ENCODE peak calls at places on chromosomes 3 and 15, in nine cellular contexts. S is breast epithelium, L is transverse colon, K is HCT116, F is vagina, J is suprapubic skin, G is upper lobe of left lung, B is stomach, I is spleen. O is an unnamed sample. For H3K9me3, the result is how much of the 10 kb centered on the place peaks cover.

GRCh38 chr3:52401551-52401950 is 43.4 kb downstream of the SEMA3G start:
- DNase-seq in F (no peak), B (no peak), K (no peak), J (no peak), I (peak), L (no peak), G (no peak), S (no peak), O (no peak)

GRCh38 chr3:171065732-171066131 is 39.2 kb upstream of the SLC2A2 start:
- DNase-seq in S (no peak), G (no peak), I (no peak), J (no peak), B (no peak), F (no peak), L (no peak), K (no peak), O (no peak)

GRCh38 chr15:32089851-32090359 is 59.6 kb downstream of the CHRNA7 start:
- DNase-seq in I (no peak), F (no peak), K (no peak), G (no peak), J (no peak), S (no peak), B (no peak), L (no peak), O (no peak)

GRCh38 chr3:167731393-167731792 is 3.3 kb downstream of the PDCD10 start:
- DNase-seq in S (no peak), L (no peak), F (no peak), I (no peak), G (no peak), K (no peak), J (no peak), B (no peak), O (no peak)

GRCh38 chr3:17302774-17303173 is 418.0 kb downstream of the PLCL2 start:
- DNase-seq in L (no peak), F (no peak), K (no peak), J (no peak), I (no peak), S (no peak), B (no peak), G (no peak), O (no peak)

GRCh38 chr3:59796486-59796885 is 746.7 kb upstream of the CFAP20DC start:
- DNase-seq in G (no peak), K (no peak), J (no peak), I (no peak), L (no peak), B (no peak), F (no peak), S (no peak), O (no peak)

GRCh38 chr3:133007601-133008000 is 30.6 kb upstream of the TMEM108 start:
- DNase-seq in K (no peak), J (no peak), B (no peak), I (no peak), F (no peak), G (no peak), S (no peak), L (no peak), O (no peak)

GRCh38 chr3:186160691-186161243 is 51.9 kb upstream of the ETV5 start:
- DNase-seq in J (peak), F (peak), I (no peak), S (no peak), B (no peak), G (no peak), L (no peak), K (no peak), O (no peak)

GRCh38 chr3:42547401-42547945 is 34.3 kb downstream of the SEC22C start:
- DNase-seq in J (peak), K (peak), L (peak), G (peak), F (no peak), I (peak), S (peak), B (peak), O (peak)

GRCh38 chr3:186746008-186746407 is 28.8 kb downstream of the KNG1 start:
- DNase-seq in B (peak), S (no peak), G (no peak), F (no peak), L (peak), K (peak), J (no peak), I (no peak), O (no peak)

GRCh38 chr3:48047841-48048456 is 31.7 kb upstream of the MAP4 start:
- DNase-seq in J (no peak), F (no peak), L (no peak), S (no peak), I (no peak), K (no peak), G (no peak), B (no peak), O (no peak)

GRCh38 chr15:25170113-25170731 is 215.4 kb downstream of the SNRPN start:
- DNase-seq in F (no peak), J (no peak), I (peak), L (no peak), K (no peak), S (peak), B (peak), G (peak), O (peak)
- H3K9me3 ChIP-seq in F (under half), J (under half), I (under half), L (under half), K (under half), S (half or more), B (half or more), G (under half), O (under half)

GRCh38 chr3:146636881-146637280 is 31.7 kb upstream of the PLSCR5 start:
- DNase-seq in K (no peak), I (no peak), B (no peak), F (no peak), S (no peak), G (no peak), L (no peak), J (no peak), O (no peak)
- TF ChIP-seq POLR2AphosphoS5 in K (no peak), I (no peak), B (no peak), F (no peak), S (no peak), G (no peak), L (no peak), J (no peak), O (no peak)

DNA sequence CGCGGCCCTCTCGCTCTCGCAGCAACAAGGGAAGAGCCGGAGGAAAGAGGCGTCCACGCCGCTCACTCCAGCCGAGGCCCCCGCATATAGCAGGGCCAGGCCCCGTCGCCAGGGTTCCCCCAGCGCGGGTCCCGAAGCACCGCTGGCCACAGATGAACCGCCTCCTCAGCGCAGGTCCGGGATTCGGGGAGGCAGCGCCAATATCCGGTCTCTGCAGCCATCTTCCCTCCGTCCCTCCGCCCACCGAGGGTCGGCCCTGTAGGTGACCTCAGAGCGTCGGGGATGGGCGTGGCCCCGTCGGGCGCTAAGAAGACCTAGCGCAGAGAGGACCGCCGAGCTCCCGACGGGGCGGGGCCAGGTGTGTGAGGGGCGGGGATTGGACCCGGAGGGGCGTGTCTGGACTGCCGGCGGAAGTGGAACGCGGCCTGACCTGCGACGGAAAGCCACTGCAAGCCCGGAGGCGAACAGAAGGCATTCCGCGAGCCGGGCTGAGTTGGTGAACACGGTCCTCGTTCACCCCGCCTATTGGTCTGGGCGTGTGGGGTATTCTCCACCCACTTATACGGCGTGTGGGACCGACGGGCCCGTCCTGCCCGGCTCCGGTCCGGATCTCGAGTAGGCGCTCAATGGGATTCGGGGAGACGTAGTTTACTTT is 26.8 kb upstream of the MTHFS start:
- DNase-seq in I (peak), B (peak), J (peak), L (peak), G (peak), K (peak), F (no peak), S (peak), O (peak)
- H3K9me3 ChIP-seq in I (under half), B (under half), J (under half), L (under half), G (under half), K (under half), F (under half), S (under half), O (under half)

GRCh38 chr15:101322016-101322695 is 27.1 kb upstream of the SNRPA1 start:
- DNase-seq in B (no peak), G (no peak), L (no peak), F (no peak), I (no peak), K (no peak), S (no peak), J (no peak), O (no peak)

GRCh38 chr15:101318147-101318809 is 23.2 kb upstream of the SNRPA1 start:
- DNase-seq in G (no peak), S (peak), F (no peak), L (no peak), J (no peak), B (no peak), K (no peak), I (no peak), O (no peak)

GRCh38 chr15:101318810-101319200 is 23.8 kb upstream of the SNRPA1 start:
- DNase-seq in S (no peak), K (no peak), F (no peak), L (no peak), J (no peak), I (no peak), B (no peak), G (no peak), O (no peak)

GRCh38 chr15:101322849-101323477 is 27.9 kb upstream of the SNRPA1 start:
- DNase-seq in J (no peak), G (no peak), K (no peak), I (peak), S (no peak), B (no peak), F (no peak), L (no peak), O (no peak)

DNA sequence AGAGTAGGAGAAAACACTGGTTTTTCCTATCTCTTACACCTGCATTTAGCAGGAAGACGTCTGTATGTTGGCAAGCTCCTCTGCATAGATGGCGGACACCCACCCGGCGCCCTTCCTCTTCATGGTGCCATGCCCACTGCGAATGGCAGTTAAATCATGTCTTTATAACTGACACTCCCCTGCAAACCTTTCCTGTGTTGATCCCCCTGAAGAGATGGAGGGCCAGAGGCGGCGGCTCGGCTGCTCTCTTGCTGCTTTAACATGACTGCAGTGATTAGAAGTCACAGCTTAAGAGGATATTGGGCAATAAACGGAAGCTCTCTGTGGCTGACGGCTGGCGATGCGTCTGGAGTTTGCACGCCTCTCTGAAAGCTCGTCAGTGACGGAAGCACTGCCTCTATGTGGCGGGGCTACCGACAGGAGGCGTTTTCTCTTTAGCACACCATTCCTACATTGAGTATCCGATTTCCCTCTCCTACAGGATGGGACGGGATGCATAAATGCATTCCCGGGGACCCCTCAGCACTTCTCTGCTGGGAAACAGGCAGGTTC is 25.5 kb upstream of the SNRPA1 start:
- DNase-seq in I (peak), G (no peak), F (no peak), J (no peak), L (peak), B (peak), K (no peak), S (no peak), O (peak)
- TF ChIP-seq POLR2AphosphoS5 in I (peak), G (no peak), F (no peak), J (no peak), L (no peak), B (no peak), K (no peak), S (no peak), O (no peak)

GRCh38 chr3:107611775-107612469 is 89.2 kb downstream of the BBX start:
- DNase-seq in J (no peak), S (no peak), K (no peak), I (no peak), B (no peak), G (no peak), L (no peak), F (no peak), O (no peak)
- H3K9me3 ChIP-seq in J (under half), S (under half), K (under half), I (under half), B (under half), G (under half), L (under half), F (under half), O (under half)

DNA sequence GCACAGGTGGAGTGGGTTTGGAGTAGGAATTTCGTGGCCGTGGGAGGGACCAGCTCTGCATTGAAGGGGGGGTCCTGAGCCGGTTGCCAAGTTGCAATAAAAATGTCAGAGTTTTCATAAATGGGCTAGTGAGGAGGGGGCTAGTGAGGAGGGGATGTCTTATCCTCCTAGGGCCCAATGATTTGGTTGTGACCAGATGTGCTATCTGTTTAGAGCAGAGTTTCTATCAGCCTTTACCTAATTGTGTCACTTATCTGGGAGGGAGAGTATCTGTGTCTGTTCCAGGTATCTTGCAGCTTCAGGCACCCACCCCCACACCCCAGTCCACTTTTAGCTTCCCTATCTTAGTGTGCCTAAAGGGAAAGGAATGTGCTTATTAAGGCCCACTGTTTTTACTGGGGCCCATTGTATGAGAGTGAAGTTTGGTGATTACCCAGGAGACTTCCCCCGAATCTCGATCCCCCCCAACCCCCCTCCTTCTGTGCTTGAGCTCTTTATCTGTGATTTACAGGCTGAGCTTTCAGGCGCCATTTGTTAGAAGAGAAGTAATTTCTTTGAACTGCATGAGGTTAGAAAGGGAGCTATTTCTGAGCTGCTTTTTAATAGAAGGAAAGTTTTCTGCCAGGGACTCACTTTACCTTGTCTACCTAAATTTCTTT is 42.6 kb downstream of the PPCDC start:
- DNase-seq in G (no peak), F (no peak), I (no peak), L (no peak), K (no peak), J (no peak), B (no peak), S (no peak), O (no peak)
- TF ChIP-seq POLR2AphosphoS5 in G (no peak), F (no peak), I (no peak), L (no peak), K (no peak), J (no peak), B (no peak), S (no peak), O (no peak)

GRCh38 chr15:29785068-29785467 is 37.2 kb downstream of the TJP1 start:
- DNase-seq in I (no peak), K (no peak), S (no peak), G (no peak), B (no peak), L (no peak), J (no peak), F (no peak), O (no peak)
- H3K9me3 ChIP-seq in I (under half), K (under half), S (under half), G (under half), B (under half), L (under half), J (under half), F (under half), O (under half)

GRCh38 chr3:3827111-3827510 is 27.9 kb downstream of the LRRN1 start:
- DNase-seq in K (no peak), B (no peak), S (no peak), J (no peak), L (no peak), G (no peak), F (no peak), I (no peak), O (no peak)
- TF ChIP-seq POLR2AphosphoS5 in K (no peak), B (no peak), S (no peak), J (no peak), L (no peak), G (no peak), F (no peak), I (no peak), O (no peak)

GRCh38 chr15:25019434-25019833 is 64.6 kb downstream of the SNRPN start:
- DNase-seq in K (no peak), B (no peak), G (no peak), I (no peak), L (no peak), F (no peak), J (no peak), S (no peak), O (no peak)

DNA sequence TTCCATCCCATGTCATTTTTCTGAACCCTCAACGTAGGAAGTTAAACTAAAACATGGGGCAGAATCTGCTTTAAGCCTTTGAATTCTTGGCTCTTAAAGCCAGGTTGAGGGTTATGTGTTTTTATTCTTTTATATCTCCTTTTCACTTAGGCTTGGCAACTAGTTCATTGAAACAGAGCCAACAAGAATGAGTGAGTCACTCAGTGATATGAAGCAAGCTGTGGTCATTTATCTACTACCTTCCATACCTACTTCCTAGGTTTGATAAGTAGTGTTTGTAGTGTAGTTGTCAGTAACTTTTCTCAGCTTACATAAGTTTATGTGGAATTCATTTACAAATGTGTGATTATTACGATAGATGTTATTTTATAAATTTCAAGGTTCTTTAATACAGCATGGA is 67.4 kb downstream of the SNRPN start:
- DNase-seq in J (no peak), F (no peak), S (no peak), I (no peak), G (no peak), K (no peak), L (no peak), B (no peak), O (no peak)
- H3K9me3 ChIP-seq in J (under half), F (under half), S (under half), I (half or more), G (under half), K (under half), L (half or more), B (half or more), O (under half)